ENCODE peak calls at places on chromosomes 1 and 21, in ten cellular contexts. One of them, this sample, is unnamed.

GRCh38 chr1:167491586-167492408 is 26.5 kb downstream of the CD247 start:
- DNase-seq in stimulated activated naive B cell treated with anti-CD40 and anti-IgM and Interleukin-4, amounts not matched to agents 10 μg/mL and 1 μg/mL and 100 μg/mL, for 72 hours: no peak
- DNase-seq in HT-29: no peak
- DNase-seq in fibroblast of mammary gland: no peak
- DNase-seq in activated T-helper 1 cell treated with anti-CD3 and anti-CD28 coated beads, Interleukin-2, amount 50 U/mL, for 16 hours: no peak
- DNase-seq in left lung: no peak
- DNase-seq in stimulated activated CD8-positive, alpha-beta memory T cell treated with anti-CD3 and anti-CD28 coated beads, Interleukin-4, amount 100 ng/mL, for 24 hours: no peak
- DNase-seq in A172: no peak
- DNase-seq in nephron progenitor cell: no peak
- DNase-seq in brain microvascular endothelial cell: no peak
- DNase-seq in this sample: no peak

GRCh38 chr21:42262826-42263225 is 43.9 kb downstream of the ABCG1 start:
- DNase-seq in HT-29: peak
- DNase-seq in A172: peak
- DNase-seq in left lung: peak
- DNase-seq in nephron progenitor cell: no peak
- DNase-seq in stimulated activated CD8-positive, alpha-beta memory T cell treated with anti-CD3 and anti-CD28 coated beads, Interleukin-4, amount 100 ng/mL, for 24 hours: no peak
- DNase-seq in brain microvascular endothelial cell: no peak
- DNase-seq in activated T-helper 1 cell treated with anti-CD3 and anti-CD28 coated beads, Interleukin-2, amount 50 U/mL, for 16 hours: no peak
- DNase-seq in fibroblast of mammary gland: peak
- DNase-seq in stimulated activated naive B cell treated with anti-CD40 and anti-IgM and Interleukin-4, amounts not matched to agents 10 μg/mL and 1 μg/mL and 100 μg/mL, for 72 hours: no peak
- DNase-seq in this sample: peak

GRCh38 chr1:155130272-155131006 is 2.8 kb downstream of the EFNA1 start:
- DNase-seq in A172: no peak
- DNase-seq in fibroblast of mammary gland: no peak
- DNase-seq in stimulated activated CD8-positive, alpha-beta memory T cell treated with anti-CD3 and anti-CD28 coated beads, Interleukin-4, amount 100 ng/mL, for 24 hours: no peak
- DNase-seq in left lung: no peak
- DNase-seq in activated T-helper 1 cell treated with anti-CD3 and anti-CD28 coated beads, Interleukin-2, amount 50 U/mL, for 16 hours: no peak
- DNase-seq in stimulated activated naive B cell treated with anti-CD40 and anti-IgM and Interleukin-4, amounts not matched to agents 10 μg/mL and 1 μg/mL and 100 μg/mL, for 72 hours: no peak
- DNase-seq in HT-29: no peak
- DNase-seq in brain microvascular endothelial cell: no peak
- DNase-seq in nephron progenitor cell: peak
- DNase-seq in this sample: no peak

GRCh38 chr1:6197746-6198427 is 1.5 kb downstream of the RPL22 start:
- DNase-seq in A172: no peak
- DNase-seq in stimulated activated naive B cell treated with anti-CD40 and anti-IgM and Interleukin-4, amounts not matched to agents 10 μg/mL and 1 μg/mL and 100 μg/mL, for 72 hours: no peak
- DNase-seq in fibroblast of mammary gland: no peak
- DNase-seq in activated T-helper 1 cell treated with anti-CD3 and anti-CD28 coated beads, Interleukin-2, amount 50 U/mL, for 16 hours: no peak
- DNase-seq in nephron progenitor cell: no peak
- DNase-seq in brain microvascular endothelial cell: no peak
- DNase-seq in stimulated activated CD8-positive, alpha-beta memory T cell treated with anti-CD3 and anti-CD28 coated beads, Interleukin-4, amount 100 ng/mL, for 24 hours: no peak
- DNase-seq in left lung: no peak
- DNase-seq in HT-29: no peak
- DNase-seq in this sample: no peak

GRCh38 chr1:169557131-169557530 is 29.1 kb downstream of the F5 start:
- DNase-seq in HT-29: no peak
- DNase-seq in A172: no peak
- DNase-seq in nephron progenitor cell: no peak
- DNase-seq in activated T-helper 1 cell treated with anti-CD3 and anti-CD28 coated beads, Interleukin-2, amount 50 U/mL, for 16 hours: no peak
- DNase-seq in left lung: no peak
- DNase-seq in brain microvascular endothelial cell: no peak
- DNase-seq in fibroblast of mammary gland: no peak
- DNase-seq in stimulated activated naive B cell treated with anti-CD40 and anti-IgM and Interleukin-4, amounts not matched to agents 10 μg/mL and 1 μg/mL and 100 μg/mL, for 72 hours: no peak
- DNase-seq in stimulated activated CD8-positive, alpha-beta memory T cell treated with anti-CD3 and anti-CD28 coated beads, Interleukin-4, amount 100 ng/mL, for 24 hours: no peak
- DNase-seq in this sample: no peak

GRCh38 chr1:84691139-84691783 is 1.0 kb upstream of the SSX2IP start:
- DNase-seq in stimulated activated naive B cell treated with anti-CD40 and anti-IgM and Interleukin-4, amounts not matched to agents 10 μg/mL and 1 μg/mL and 100 μg/mL, for 72 hours: no peak
- DNase-seq in fibroblast of mammary gland: no peak
- DNase-seq in stimulated activated CD8-positive, alpha-beta memory T cell treated with anti-CD3 and anti-CD28 coated beads, Interleukin-4, amount 100 ng/mL, for 24 hours: no peak
- DNase-seq in activated T-helper 1 cell treated with anti-CD3 and anti-CD28 coated beads, Interleukin-2, amount 50 U/mL, for 16 hours: no peak
- DNase-seq in left lung: no peak
- DNase-seq in nephron progenitor cell: no peak
- DNase-seq in A172: no peak
- DNase-seq in HT-29: peak
- DNase-seq in brain microvascular endothelial cell: no peak
- DNase-seq in this sample: no peak

GRCh38 chr1:195328102-195328501 is 1280.1 kb downstream of the KCNT2 start:
- DNase-seq in fibroblast of mammary gland: no peak
- DNase-seq in A172: no peak
- DNase-seq in HT-29: no peak
- DNase-seq in stimulated activated naive B cell treated with anti-CD40 and anti-IgM and Interleukin-4, amounts not matched to agents 10 μg/mL and 1 μg/mL and 100 μg/mL, for 72 hours: no peak
- DNase-seq in brain microvascular endothelial cell: no peak
- DNase-seq in nephron progenitor cell: no peak
- DNase-seq in stimulated activated CD8-positive, alpha-beta memory T cell treated with anti-CD3 and anti-CD28 coated beads, Interleukin-4, amount 100 ng/mL, for 24 hours: no peak
- DNase-seq in left lung: no peak
- DNase-seq in activated T-helper 1 cell treated with anti-CD3 and anti-CD28 coated beads, Interleukin-2, amount 50 U/mL, for 16 hours: no peak
- DNase-seq in this sample: peak

GRCh38 chr1:94186946-94187345 is 50.4 kb downstream of the ARHGAP29 start:
- DNase-seq in activated T-helper 1 cell treated with anti-CD3 and anti-CD28 coated beads, Interleukin-2, amount 50 U/mL, for 16 hours: no peak
- DNase-seq in A172: no peak
- DNase-seq in stimulated activated CD8-positive, alpha-beta memory T cell treated with anti-CD3 and anti-CD28 coated beads, Interleukin-4, amount 100 ng/mL, for 24 hours: no peak
- DNase-seq in left lung: no peak
- DNase-seq in fibroblast of mammary gland: no peak
- DNase-seq in nephron progenitor cell: no peak
- DNase-seq in HT-29: no peak
- DNase-seq in brain microvascular endothelial cell: no peak
- DNase-seq in stimulated activated naive B cell treated with anti-CD40 and anti-IgM and Interleukin-4, amounts not matched to agents 10 μg/mL and 1 μg/mL and 100 μg/mL, for 72 hours: no peak
- DNase-seq in this sample: no peak

GRCh38 chr1:180571832-180572636 is 13.3 kb downstream of the OVAAL start:
- DNase-seq in stimulated activated naive B cell treated with anti-CD40 and anti-IgM and Interleukin-4, amounts not matched to agents 10 μg/mL and 1 μg/mL and 100 μg/mL, for 72 hours: no peak
- DNase-seq in brain microvascular endothelial cell: no peak
- DNase-seq in activated T-helper 1 cell treated with anti-CD3 and anti-CD28 coated beads, Interleukin-2, amount 50 U/mL, for 16 hours: peak
- DNase-seq in stimulated activated CD8-positive, alpha-beta memory T cell treated with anti-CD3 and anti-CD28 coated beads, Interleukin-4, amount 100 ng/mL, for 24 hours: no peak
- DNase-seq in left lung: no peak
- DNase-seq in A172: peak
- DNase-seq in HT-29: no peak
- DNase-seq in nephron progenitor cell: no peak
- DNase-seq in fibroblast of mammary gland: peak
- DNase-seq in this sample: peak

GRCh38 chr1:181548491-181548890 is 65.2 kb downstream of the CACNA1E start:
- DNase-seq in stimulated activated CD8-positive, alpha-beta memory T cell treated with anti-CD3 and anti-CD28 coated beads, Interleukin-4, amount 100 ng/mL, for 24 hours: no peak
- DNase-seq in activated T-helper 1 cell treated with anti-CD3 and anti-CD28 coated beads, Interleukin-2, amount 50 U/mL, for 16 hours: no peak
- DNase-seq in A172: no peak
- DNase-seq in nephron progenitor cell: no peak
- DNase-seq in fibroblast of mammary gland: no peak
- DNase-seq in stimulated activated naive B cell treated with anti-CD40 and anti-IgM and Interleukin-4, amounts not matched to agents 10 μg/mL and 1 μg/mL and 100 μg/mL, for 72 hours: no peak
- DNase-seq in left lung: no peak
- DNase-seq in brain microvascular endothelial cell: no peak
- DNase-seq in HT-29: no peak
- DNase-seq in this sample: no peak

GRCh38 chr1:31576201-31576669 is at the start of gene TINAGL1:
- DNase-seq in brain microvascular endothelial cell: no peak
- DNase-seq in stimulated activated naive B cell treated with anti-CD40 and anti-IgM and Interleukin-4, amounts not matched to agents 10 μg/mL and 1 μg/mL and 100 μg/mL, for 72 hours: no peak
- DNase-seq in HT-29: peak
- DNase-seq in A172: peak
- DNase-seq in stimulated activated CD8-positive, alpha-beta memory T cell treated with anti-CD3 and anti-CD28 coated beads, Interleukin-4, amount 100 ng/mL, for 24 hours: no peak
- DNase-seq in nephron progenitor cell: peak
- DNase-seq in fibroblast of mammary gland: no peak
- DNase-seq in left lung: peak
- DNase-seq in activated T-helper 1 cell treated with anti-CD3 and anti-CD28 coated beads, Interleukin-2, amount 50 U/mL, for 16 hours: no peak
- DNase-seq in this sample: no peak

GRCh38 chr1:97920275-97920831 is 481 bp downstream of the DPYD start:
- DNase-seq in A172: no peak
- DNase-seq in stimulated activated naive B cell treated with anti-CD40 and anti-IgM and Interleukin-4, amounts not matched to agents 10 μg/mL and 1 μg/mL and 100 μg/mL, for 72 hours: no peak
- DNase-seq in left lung: no peak
- DNase-seq in activated T-helper 1 cell treated with anti-CD3 and anti-CD28 coated beads, Interleukin-2, amount 50 U/mL, for 16 hours: no peak
- DNase-seq in nephron progenitor cell: no peak
- DNase-seq in fibroblast of mammary gland: peak
- DNase-seq in stimulated activated CD8-positive, alpha-beta memory T cell treated with anti-CD3 and anti-CD28 coated beads, Interleukin-4, amount 100 ng/mL, for 24 hours: no peak
- DNase-seq in brain microvascular endothelial cell: no peak
- DNase-seq in HT-29: peak
- DNase-seq in this sample: peak

GRCh38 chr1:53328490-53329182 is 766 bp upstream of the LRP8 start:
- DNase-seq in left lung: peak
- DNase-seq in activated T-helper 1 cell treated with anti-CD3 and anti-CD28 coated beads, Interleukin-2, amount 50 U/mL, for 16 hours: no peak
- DNase-seq in A172: no peak
- DNase-seq in HT-29: peak
- DNase-seq in stimulated activated CD8-positive, alpha-beta memory T cell treated with anti-CD3 and anti-CD28 coated beads, Interleukin-4, amount 100 ng/mL, for 24 hours: no peak
- DNase-seq in nephron progenitor cell: peak
- DNase-seq in brain microvascular endothelial cell: no peak
- DNase-seq in fibroblast of mammary gland: no peak
- DNase-seq in stimulated activated naive B cell treated with anti-CD40 and anti-IgM and Interleukin-4, amounts not matched to agents 10 μg/mL and 1 μg/mL and 100 μg/mL, for 72 hours: no peak
- DNase-seq in this sample: no peak

GRCh38 chr1:94949681-94950661 is 23.1 kb upstream of the CNN3 start:
- DNase-seq in left lung: no peak
- DNase-seq in stimulated activated naive B cell treated with anti-CD40 and anti-IgM and Interleukin-4, amounts not matched to agents 10 μg/mL and 1 μg/mL and 100 μg/mL, for 72 hours: no peak
- DNase-seq in activated T-helper 1 cell treated with anti-CD3 and anti-CD28 coated beads, Interleukin-2, amount 50 U/mL, for 16 hours: no peak
- DNase-seq in fibroblast of mammary gland: peak
- DNase-seq in HT-29: peak
- DNase-seq in stimulated activated CD8-positive, alpha-beta memory T cell treated with anti-CD3 and anti-CD28 coated beads, Interleukin-4, amount 100 ng/mL, for 24 hours: no peak
- DNase-seq in A172: peak
- DNase-seq in nephron progenitor cell: no peak
- DNase-seq in brain microvascular endothelial cell: peak
- DNase-seq in this sample: peak

GRCh38 chr1:89790592-89790991 is 30.2 kb upstream of the LRRC8D start:
- DNase-seq in left lung: no peak
- DNase-seq in nephron progenitor cell: no peak
- DNase-seq in fibroblast of mammary gland: peak
- DNase-seq in stimulated activated CD8-positive, alpha-beta memory T cell treated with anti-CD3 and anti-CD28 coated beads, Interleukin-4, amount 100 ng/mL, for 24 hours: no peak
- DNase-seq in brain microvascular endothelial cell: no peak
- DNase-seq in stimulated activated naive B cell treated with anti-CD40 and anti-IgM and Interleukin-4, amounts not matched to agents 10 μg/mL and 1 μg/mL and 100 μg/mL, for 72 hours: no peak
- DNase-seq in HT-29: no peak
- DNase-seq in A172: no peak
- DNase-seq in activated T-helper 1 cell treated with anti-CD3 and anti-CD28 coated beads, Interleukin-2, amount 50 U/mL, for 16 hours: no peak
- DNase-seq in this sample: no peak

GRCh38 chr21:45282283-45283018 is 5.2 kb downstream of the POFUT2 start:
- DNase-seq in stimulated activated naive B cell treated with anti-CD40 and anti-IgM and Interleukin-4, amounts not matched to agents 10 μg/mL and 1 μg/mL and 100 μg/mL, for 72 hours: no peak
- DNase-seq in HT-29: no peak
- DNase-seq in stimulated activated CD8-positive, alpha-beta memory T cell treated with anti-CD3 and anti-CD28 coated beads, Interleukin-4, amount 100 ng/mL, for 24 hours: no peak
- DNase-seq in nephron progenitor cell: no peak
- DNase-seq in fibroblast of mammary gland: no peak
- DNase-seq in brain microvascular endothelial cell: no peak
- DNase-seq in A172: no peak
- DNase-seq in activated T-helper 1 cell treated with anti-CD3 and anti-CD28 coated beads, Interleukin-2, amount 50 U/mL, for 16 hours: no peak
- DNase-seq in left lung: no peak
- DNase-seq in this sample: no peak

GRCh38 chr1:33094971-33095604 is 14.1 kb downstream of the AZIN2 start:
- DNase-seq in A172: peak
- DNase-seq in stimulated activated CD8-positive, alpha-beta memory T cell treated with anti-CD3 and anti-CD28 coated beads, Interleukin-4, amount 100 ng/mL, for 24 hours: no peak
- DNase-seq in brain microvascular endothelial cell: peak
- DNase-seq in nephron progenitor cell: peak
- DNase-seq in left lung: no peak
- DNase-seq in fibroblast of mammary gland: peak
- DNase-seq in stimulated activated naive B cell treated with anti-CD40 and anti-IgM and Interleukin-4, amounts not matched to agents 10 μg/mL and 1 μg/mL and 100 μg/mL, for 72 hours: no peak
- DNase-seq in activated T-helper 1 cell treated with anti-CD3 and anti-CD28 coated beads, Interleukin-2, amount 50 U/mL, for 16 hours: no peak
- DNase-seq in HT-29: peak
- DNase-seq in this sample: peak

GRCh38 chr1:64934115-64934880 is 32.1 kb downstream of the JAK1 start:
- DNase-seq in left lung: no peak
- DNase-seq in stimulated activated CD8-positive, alpha-beta memory T cell treated with anti-CD3 and anti-CD28 coated beads, Interleukin-4, amount 100 ng/mL, for 24 hours: no peak
- DNase-seq in activated T-helper 1 cell treated with anti-CD3 and anti-CD28 coated beads, Interleukin-2, amount 50 U/mL, for 16 hours: no peak
- DNase-seq in nephron progenitor cell: no peak
- DNase-seq in brain microvascular endothelial cell: peak
- DNase-seq in HT-29: no peak
- DNase-seq in A172: peak
- DNase-seq in stimulated activated naive B cell treated with anti-CD40 and anti-IgM and Interleukin-4, amounts not matched to agents 10 μg/mL and 1 μg/mL and 100 μg/mL, for 72 hours: no peak
- DNase-seq in fibroblast of mammary gland: peak
- DNase-seq in this sample: peak

GRCh38 chr1:117365350-117366280 is 1.6 kb upstream of the MAN1A2 start:
- DNase-seq in HT-29: peak
- DNase-seq in stimulated activated CD8-positive, alpha-beta memory T cell treated with anti-CD3 and anti-CD28 coated beads, Interleukin-4, amount 100 ng/mL, for 24 hours: no peak
- DNase-seq in activated T-helper 1 cell treated with anti-CD3 and anti-CD28 coated beads, Interleukin-2, amount 50 U/mL, for 16 hours: no peak
- DNase-seq in fibroblast of mammary gland: peak
- DNase-seq in left lung: no peak
- DNase-seq in stimulated activated naive B cell treated with anti-CD40 and anti-IgM and Interleukin-4, amounts not matched to agents 10 μg/mL and 1 μg/mL and 100 μg/mL, for 72 hours: no peak
- DNase-seq in A172: no peak
- DNase-seq in brain microvascular endothelial cell: no peak
- DNase-seq in nephron progenitor cell: no peak
- DNase-seq in this sample: peak